ENCODE peak calls at places on chromosomes 2 and 18, in four cellular contexts. U is A549, O is GM12878, X is K562. L is an unnamed sample.

GRCh38 chr2:86223682-86224560 is 24.7 kb downstream of the MRPL35 start:
- DNase-seq in U (no peak), O (no peak), X (no peak), L (no peak)

GRCh38 chr2:164593541-164593940 is 27.7 kb downstream of the GRB14 start:
- DNase-seq in O (no peak), U (no peak), X (no peak), L (no peak)

GRCh38 chr2:63742592-63742991 is 99.1 kb upstream of the UGP2 start:
- DNase-seq in U (no peak), O (no peak), X (no peak), L (no peak)

GRCh38 chr2:80269806-80270205 is 34.7 kb downstream of the LRRTM1 start:
- DNase-seq in U (no peak), O (no peak), X (no peak), L (no peak)

GRCh38 chr2:99984781-99985525 is 157.4 kb downstream of the AFF3 start:
- DNase-seq in O (no peak), U (no peak), X (no peak), L (peak)

GRCh38 chr18:22463076-22463475 is 45.4 kb upstream of the CTAGE1 start:
- DNase-seq in U (no peak), O (no peak), X (no peak), L (no peak)

GRCh38 chr2:107790837-107791236 is 35.9 kb upstream of the RGPD4 start:
- DNase-seq in U (no peak), X (no peak), O (no peak), L (no peak)

GRCh38 chr2:231869704-231870103 is 56.5 kb downstream of the NPPC start:
- DNase-seq in U (no peak), X (no peak), O (no peak), L (no peak)

GRCh38 chr2:70143314-70144150 is 47.3 kb downstream of the C2orf42 start:
- DNase-seq in U (no peak), X (peak), O (no peak), L (peak)

GRCh38 chr2:85394976-85395375 is 15.2 kb downstream of the CAPG start:
- DNase-seq in X (no peak), U (no peak), O (no peak), L (no peak)

GRCh38 chr18:79899609-79900435 is 51.6 kb downstream of the SLC66A2 start:
- DNase-seq in U (no peak), X (no peak), O (no peak), L (no peak)

GRCh38 chr18:51196116-51196810 is 1.2 kb downstream of the MEX3C start:
- DNase-seq in X (peak), U (peak), O (no peak), L (no peak)

GRCh38 chr2:69619725-69620124 is 23.8 kb downstream of the AAK1 start:
- DNase-seq in U (no peak), X (no peak), O (no peak), L (no peak)

GRCh38 chr2:239908744-239909143 is 116.4 kb downstream of the NDUFA10 start:
- DNase-seq in O (no peak), U (no peak), X (no peak), L (no peak)

GRCh38 chr2:75284345-75284744 is 85.0 kb upstream of the TACR1 start:
- DNase-seq in O (no peak), U (no peak), X (no peak), L (no peak)

GRCh38 chr18:48186861-48187260 is 222.3 kb downstream of the ZBTB7C start:
- DNase-seq in O (no peak), X (no peak), U (no peak), L (peak)

GRCh38 chr2:224847961-224848850 is 132.0 kb upstream of the CCDC195 start:
- DNase-seq in X (no peak), U (peak), O (no peak), L (peak)

GRCh38 chr18:36304723-36305122 is 7.2 kb downstream of the FHOD3 start:
- DNase-seq in O (no peak), U (no peak), X (no peak), L (no peak)

GRCh38 chr18:36300211-36300610 is 2.7 kb downstream of the FHOD3 start:
- DNase-seq in X (no peak), U (no peak), O (no peak), L (no peak)

GRCh38 chr18:36303203-36303844 is 5.8 kb downstream of the FHOD3 start:
- DNase-seq in U (no peak), X (no peak), O (no peak), L (no peak)

GRCh38 chr18:36301884-36302283 is 4.4 kb downstream of the FHOD3 start:
- DNase-seq in U (no peak), X (no peak), O (no peak), L (no peak)

DNA sequence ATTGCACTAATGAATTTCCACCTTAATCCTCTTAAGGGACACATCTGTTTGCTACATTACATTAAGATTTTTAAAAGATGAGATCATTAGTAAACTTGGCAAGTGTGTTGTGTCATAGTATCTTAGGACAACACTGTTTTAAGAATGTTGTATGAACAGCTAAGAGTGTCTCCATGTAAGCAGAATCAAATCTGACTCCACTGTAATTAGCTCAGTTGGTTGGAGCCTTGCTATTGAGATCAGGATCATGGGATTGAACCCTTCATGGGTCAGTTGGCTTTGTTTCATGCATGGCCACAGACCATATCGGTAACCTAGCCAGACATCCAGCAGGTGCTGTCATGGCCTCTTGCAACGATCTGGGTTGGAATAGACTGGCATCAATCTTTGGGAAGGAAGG is 5.2 kb downstream of the FHOD3 start:
- DNase-seq in U (no peak), X (no peak), O (no peak), L (no peak)
- TF ChIP-seq RCOR1 in U (no peak), X (no peak), O (no peak), L (no peak)

GRCh38 chr18:46727177-46727576 is 29.7 kb downstream of the ST8SIA5 start:
- DNase-seq in O (no peak), X (no peak), U (no peak), L (no peak)
- TF ChIP-seq EP300 in O (no peak), X (no peak), U (no peak), L (no peak)

GRCh38 chr18:37170984-37171383 is 342.1 kb downstream of the KIAA1328 start:
- DNase-seq in O (no peak), U (no peak), X (no peak), L (no peak)
- TF ChIP-seq RCOR1 in O (no peak), U (no peak), X (no peak), L (no peak)

GRCh38 chr2:28155627-28156026 is 237.0 kb upstream of the FOSL2 start:
- DNase-seq in O (no peak), U (peak), X (peak), L (peak)

GRCh38 chr2:28153851-28154250 is 238.8 kb upstream of the FOSL2 start:
- DNase-seq in U (no peak), X (no peak), O (no peak), L (no peak)

GRCh38 chr2:28152585-28153284 is 239.9 kb upstream of the FOSL2 start:
- DNase-seq in X (no peak), U (no peak), O (no peak), L (no peak)

GRCh38 chr2:28150994-28151393 is 241.7 kb upstream of the FOSL2 start:
- DNase-seq in U (no peak), O (no peak), X (no peak), L (no peak)

DNA sequence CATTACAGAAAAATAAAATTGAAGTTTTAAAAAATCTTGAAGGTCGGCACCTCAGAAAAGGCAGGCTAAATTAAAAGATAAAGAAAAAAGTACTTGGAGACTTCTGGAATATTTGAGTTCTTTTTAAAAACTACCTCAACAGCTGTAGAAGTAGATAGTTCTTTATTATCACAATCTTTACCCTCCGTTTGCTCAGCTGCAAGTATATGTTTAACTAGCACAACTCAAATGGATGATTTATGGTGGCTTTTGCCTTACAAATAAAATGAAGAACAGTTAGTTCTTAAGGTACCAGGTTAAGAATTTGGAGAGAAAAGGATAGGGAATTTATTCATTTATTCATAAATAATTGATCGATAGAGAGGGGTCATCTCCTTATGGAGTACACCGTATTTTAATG is 237.6 kb upstream of the FOSL2 start:
- DNase-seq in U (no peak), O (no peak), X (no peak), L (no peak)
- TF ChIP-seq EP300 in U (no peak), O (no peak), X (no peak), L (no peak)